ENCODE peak calls at places on chromosomes 13 and 19, in eight cellular contexts. One of them, this sample, is unnamed.
A peak's percentile ranks its signal among the peaks of the same experiment; 100 is the strongest.

GRCh38 chr13:94345374-94346195 is 133.9 kb downstream of the DCT start:
- DNase-seq in tibial artery: no peak
- DNase-seq in endodermal cell: no peak
- DNase-seq in GM23248: peak; percentile 27
- DNase-seq in adrenal gland: no peak
- DNase-seq in H1: no peak
- DNase-seq in left ventricle myocardium inferior: no peak
- DNase-seq in colonic mucosa: no peak
- DNase-seq in this sample: peak; percentile 58

GRCh38 chr19:30565680-30566079 is 193.5 kb downstream of the ZNF536 start:
- DNase-seq in adrenal gland: no peak
- DNase-seq in H1: no peak
- DNase-seq in GM23248: no peak
- DNase-seq in colonic mucosa: no peak
- DNase-seq in left ventricle myocardium inferior: no peak
- DNase-seq in tibial artery: no peak
- DNase-seq in endodermal cell: peak; percentile 36
- DNase-seq in this sample: no peak

GRCh38 chr19:50377051-50377441 is 789 bp downstream of the NR1H2 start:
- DNase-seq in left ventricle myocardium inferior: no peak
- DNase-seq in endodermal cell: peak; percentile 90
- DNase-seq in colonic mucosa: peak; percentile 65
- DNase-seq in GM23248: peak; percentile 36
- DNase-seq in adrenal gland: no peak
- DNase-seq in H1: no peak
- DNase-seq in tibial artery: peak; percentile 69
- DNase-seq in this sample: no peak

GRCh38 chr13:26895808-26896466 is 135.4 kb upstream of the GPR12 start:
- DNase-seq in colonic mucosa: no peak
- DNase-seq in adrenal gland: peak; percentile 20
- DNase-seq in tibial artery: no peak
- DNase-seq in H1: no peak
- DNase-seq in GM23248: no peak
- DNase-seq in endodermal cell: no peak
- DNase-seq in left ventricle myocardium inferior: no peak
- DNase-seq in this sample: no peak

GRCh38 chr19:18995804-18996241 is 37.5 kb downstream of the SUGP2 start:
- DNase-seq in tibial artery: no peak
- DNase-seq in GM23248: peak; percentile 98
- DNase-seq in left ventricle myocardium inferior: peak; percentile 64
- DNase-seq in colonic mucosa: peak; percentile 40
- DNase-seq in adrenal gland: no peak
- DNase-seq in endodermal cell: peak; percentile 90
- DNase-seq in H1: peak; percentile 47
- DNase-seq in this sample: no peak

GRCh38 chr13:113146750-113147149 is 11.7 kb upstream of the PROZ start:
- DNase-seq in colonic mucosa: no peak
- DNase-seq in H1: no peak
- DNase-seq in endodermal cell: peak; percentile 33
- DNase-seq in GM23248: no peak
- DNase-seq in adrenal gland: no peak
- DNase-seq in left ventricle myocardium inferior: no peak
- DNase-seq in tibial artery: no peak
- DNase-seq in this sample: no peak

GRCh38 chr19:12792048-12792852 is 964 bp downstream of the JUNB start:
- DNase-seq in colonic mucosa: peak; percentile 78
- DNase-seq in tibial artery: peak; percentile 82
- DNase-seq in endodermal cell: peak; percentile 91
- DNase-seq in GM23248: peak; percentile 77
- DNase-seq in H1: no peak
- DNase-seq in adrenal gland: peak; percentile 79
- DNase-seq in left ventricle myocardium inferior: peak; percentile 75
- DNase-seq in this sample: no peak

GRCh38 chr19:50465986-50466771 is 10.1 kb upstream of the EMC10 start:
- DNase-seq in colonic mucosa: peak; percentile 72
- DNase-seq in tibial artery: no peak
- DNase-seq in GM23248: peak; percentile 30
- DNase-seq in adrenal gland: no peak
- DNase-seq in H1: no peak
- DNase-seq in endodermal cell: peak; percentile 92
- DNase-seq in left ventricle myocardium inferior: no peak
- DNase-seq in this sample: no peak

GRCh38 chr13:97408938-97409337 is 25.0 kb upstream of the RAP2A start:
- DNase-seq in adrenal gland: no peak
- DNase-seq in tibial artery: no peak
- DNase-seq in H1: no peak
- DNase-seq in GM23248: no peak
- DNase-seq in left ventricle myocardium inferior: no peak
- DNase-seq in endodermal cell: no peak
- DNase-seq in colonic mucosa: no peak
- DNase-seq in this sample: no peak

GRCh38 chr19:35090160-35090794 is 25.3 kb upstream of the FXYD3 start:
- DNase-seq in tibial artery: no peak
- DNase-seq in colonic mucosa: peak; percentile 68
- DNase-seq in GM23248: peak; percentile 73
- DNase-seq in adrenal gland: peak; percentile 47
- DNase-seq in endodermal cell: peak; percentile 84
- DNase-seq in H1: no peak
- DNase-seq in left ventricle myocardium inferior: no peak
- DNase-seq in this sample: no peak

GRCh38 chr13:40970803-40971202 is 48.3 kb downstream of the ELF1 start:
- DNase-seq in endodermal cell: no peak
- DNase-seq in adrenal gland: no peak
- DNase-seq in H1: no peak
- DNase-seq in colonic mucosa: no peak
- DNase-seq in GM23248: no peak
- DNase-seq in tibial artery: no peak
- DNase-seq in left ventricle myocardium inferior: no peak
- DNase-seq in this sample: no peak

GRCh38 chr13:40968416-40969000 is 50.6 kb downstream of the ELF1 start:
- DNase-seq in adrenal gland: no peak
- DNase-seq in tibial artery: no peak
- DNase-seq in endodermal cell: no peak
- DNase-seq in H1: no peak
- DNase-seq in colonic mucosa: no peak
- DNase-seq in GM23248: peak; percentile 13
- DNase-seq in left ventricle myocardium inferior: no peak
- DNase-seq in this sample: no peak

GRCh38 chr13:40966298-40966697 is 52.8 kb downstream of the ELF1 start:
- DNase-seq in H1: no peak
- DNase-seq in tibial artery: no peak
- DNase-seq in endodermal cell: no peak
- DNase-seq in adrenal gland: no peak
- DNase-seq in GM23248: no peak
- DNase-seq in left ventricle myocardium inferior: no peak
- DNase-seq in colonic mucosa: no peak
- DNase-seq in this sample: no peak

GRCh38 chr13:40971321-40971720 is 47.8 kb downstream of the ELF1 start:
- DNase-seq in colonic mucosa: no peak
- DNase-seq in left ventricle myocardium inferior: no peak
- DNase-seq in GM23248: no peak
- DNase-seq in tibial artery: no peak
- DNase-seq in endodermal cell: no peak
- DNase-seq in adrenal gland: no peak
- DNase-seq in H1: no peak
- DNase-seq in this sample: no peak

GRCh38 chr13:40969169-40969901 is 49.8 kb downstream of the ELF1 start:
- DNase-seq in left ventricle myocardium inferior: no peak
- DNase-seq in GM23248: no peak
- DNase-seq in endodermal cell: no peak
- DNase-seq in adrenal gland: no peak
- DNase-seq in tibial artery: no peak
- DNase-seq in H1: no peak
- DNase-seq in colonic mucosa: no peak
- DNase-seq in this sample: no peak
- H3K27ac ChIP-seq in left ventricle myocardium inferior: no peak overlapping the region
- H3K27ac ChIP-seq in GM23248: no peak overlapping the region
- H3K27ac ChIP-seq in endodermal cell: no peak overlapping the region
- H3K27ac ChIP-seq in adrenal gland: no peak overlapping the region
- H3K27ac ChIP-seq in tibial artery: no peak overlapping the region
- H3K27ac ChIP-seq in H1: no peak overlapping the region
- H3K27ac ChIP-seq in colonic mucosa: no peak overlapping the region
- H3K27ac ChIP-seq in this sample: no peak overlapping the region

GRCh38 chr13:74870865-74871264 is 611.1 kb downstream of the TBC1D4 start:
- DNase-seq in endodermal cell: no peak
- DNase-seq in H1: no peak
- DNase-seq in tibial artery: no peak
- DNase-seq in GM23248: peak; percentile 43
- DNase-seq in adrenal gland: no peak
- DNase-seq in left ventricle myocardium inferior: no peak
- DNase-seq in colonic mucosa: no peak
- DNase-seq in this sample: peak; percentile 54

GRCh38 chr13:74867460-74867859 is 614.5 kb downstream of the TBC1D4 start:
- DNase-seq in tibial artery: no peak
- DNase-seq in GM23248: peak; percentile 17
- DNase-seq in H1: no peak
- DNase-seq in colonic mucosa: no peak
- DNase-seq in endodermal cell: no peak
- DNase-seq in adrenal gland: no peak
- DNase-seq in left ventricle myocardium inferior: no peak
- DNase-seq in this sample: peak; percentile 62

GRCh38 chr13:74868044-74868443 is 613.9 kb downstream of the TBC1D4 start:
- DNase-seq in H1: no peak
- DNase-seq in endodermal cell: no peak
- DNase-seq in colonic mucosa: no peak
- DNase-seq in GM23248: peak; percentile 61
- DNase-seq in adrenal gland: no peak
- DNase-seq in tibial artery: no peak
- DNase-seq in left ventricle myocardium inferior: no peak
- DNase-seq in this sample: no peak

GRCh38 chr13:74871671-74872070 is 610.3 kb downstream of the TBC1D4 start:
- DNase-seq in tibial artery: no peak
- DNase-seq in colonic mucosa: no peak
- DNase-seq in endodermal cell: no peak
- DNase-seq in H1: no peak
- DNase-seq in left ventricle myocardium inferior: no peak
- DNase-seq in adrenal gland: no peak
- DNase-seq in GM23248: no peak
- DNase-seq in this sample: no peak

DNA sequence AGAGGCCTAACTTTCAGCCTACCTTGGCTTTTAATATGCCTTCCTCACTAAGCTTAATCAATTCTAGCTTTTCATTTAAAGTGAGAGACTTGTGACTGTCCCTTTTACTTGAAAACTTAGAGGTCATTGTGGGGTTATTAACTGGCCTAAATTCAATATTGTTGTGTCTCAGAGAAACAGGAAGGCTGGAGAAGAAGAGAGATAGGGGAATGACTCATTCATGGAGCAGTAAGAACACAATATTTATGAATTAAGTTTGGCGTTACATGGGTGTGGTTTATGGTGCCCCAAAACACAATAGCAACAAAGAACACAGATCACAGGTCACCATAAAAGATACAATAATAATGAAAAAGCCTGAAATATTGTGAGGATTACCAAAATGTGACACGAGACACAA is 612.1 kb downstream of the TBC1D4 start:
- DNase-seq in adrenal gland: no peak
- DNase-seq in GM23248: peak; percentile 10
- DNase-seq in tibial artery: no peak
- DNase-seq in endodermal cell: no peak
- DNase-seq in left ventricle myocardium inferior: no peak
- DNase-seq in H1: no peak
- DNase-seq in colonic mucosa: no peak
- DNase-seq in this sample: no peak
- H3K27ac ChIP-seq in adrenal gland: no peak overlapping the region
- H3K27ac ChIP-seq in GM23248: no peak overlapping the region
- H3K27ac ChIP-seq in tibial artery: no peak overlapping the region
- H3K27ac ChIP-seq in endodermal cell: no peak overlapping the region
- H3K27ac ChIP-seq in left ventricle myocardium inferior: no peak overlapping the region
- H3K27ac ChIP-seq in H1: no peak overlapping the region
- H3K27ac ChIP-seq in colonic mucosa: no peak overlapping the region
- H3K27ac ChIP-seq in this sample: peak overlapping the region; percentile 46

GRCh38 chr13:82720961-82721360 is 1161.3 kb downstream of the SLITRK1 start:
- DNase-seq in adrenal gland: no peak
- DNase-seq in H1: no peak
- DNase-seq in colonic mucosa: no peak
- DNase-seq in GM23248: no peak
- DNase-seq in left ventricle myocardium inferior: no peak
- DNase-seq in tibial artery: no peak
- DNase-seq in endodermal cell: no peak
- DNase-seq in this sample: no peak
- H3K27ac ChIP-seq in adrenal gland: no peak overlapping the region
- H3K27ac ChIP-seq in H1: no peak overlapping the region
- H3K27ac ChIP-seq in colonic mucosa: no peak overlapping the region
- H3K27ac ChIP-seq in GM23248: no peak overlapping the region
- H3K27ac ChIP-seq in left ventricle myocardium inferior: no peak overlapping the region
- H3K27ac ChIP-seq in tibial artery: no peak overlapping the region
- H3K27ac ChIP-seq in endodermal cell: no peak overlapping the region
- H3K27ac ChIP-seq in this sample: no peak overlapping the region

GRCh38 chr13:40626977-40627376 is 39.5 kb downstream of the FOXO1 start:
- DNase-seq in endodermal cell: no peak
- DNase-seq in H1: no peak
- DNase-seq in tibial artery: no peak
- DNase-seq in GM23248: no peak
- DNase-seq in left ventricle myocardium inferior: no peak
- DNase-seq in colonic mucosa: no peak
- DNase-seq in adrenal gland: no peak
- DNase-seq in this sample: no peak

GRCh38 chr13:40622761-40623160 is 43.7 kb downstream of the FOXO1 start:
- DNase-seq in GM23248: no peak
- DNase-seq in adrenal gland: no peak
- DNase-seq in endodermal cell: no peak
- DNase-seq in colonic mucosa: no peak
- DNase-seq in tibial artery: no peak
- DNase-seq in H1: no peak
- DNase-seq in left ventricle myocardium inferior: no peak
- DNase-seq in this sample: no peak

GRCh38 chr13:40626566-40626965 is 39.9 kb downstream of the FOXO1 start:
- DNase-seq in GM23248: no peak
- DNase-seq in left ventricle myocardium inferior: no peak
- DNase-seq in adrenal gland: no peak
- DNase-seq in tibial artery: no peak
- DNase-seq in H1: no peak
- DNase-seq in endodermal cell: no peak
- DNase-seq in colonic mucosa: no peak
- DNase-seq in this sample: no peak

GRCh38 chr13:40622246-40622645 is 44.2 kb downstream of the FOXO1 start:
- DNase-seq in colonic mucosa: no peak
- DNase-seq in adrenal gland: no peak
- DNase-seq in endodermal cell: no peak
- DNase-seq in GM23248: no peak
- DNase-seq in left ventricle myocardium inferior: no peak
- DNase-seq in tibial artery: no peak
- DNase-seq in H1: no peak
- DNase-seq in this sample: no peak

GRCh38 chr13:40624338-40624737 is 42.1 kb downstream of the FOXO1 start:
- DNase-seq in adrenal gland: no peak
- DNase-seq in H1: no peak
- DNase-seq in GM23248: peak; percentile 43
- DNase-seq in colonic mucosa: no peak
- DNase-seq in tibial artery: no peak
- DNase-seq in endodermal cell: no peak
- DNase-seq in left ventricle myocardium inferior: no peak
- DNase-seq in this sample: no peak
- H3K27ac ChIP-seq in adrenal gland: no peak overlapping the region
- H3K27ac ChIP-seq in H1: no peak overlapping the region
- H3K27ac ChIP-seq in GM23248: no peak overlapping the region
- H3K27ac ChIP-seq in colonic mucosa: no peak overlapping the region
- H3K27ac ChIP-seq in tibial artery: no peak overlapping the region
- H3K27ac ChIP-seq in endodermal cell: no peak overlapping the region
- H3K27ac ChIP-seq in left ventricle myocardium inferior: no peak overlapping the region
- H3K27ac ChIP-seq in this sample: no peak overlapping the region

GRCh38 chr13:110216403-110217041 is 90.4 kb downstream of the COL4A1 start:
- DNase-seq in colonic mucosa: no peak
- DNase-seq in left ventricle myocardium inferior: no peak
- DNase-seq in tibial artery: peak; percentile 84
- DNase-seq in adrenal gland: peak; percentile 39
- DNase-seq in endodermal cell: no peak
- DNase-seq in H1: no peak
- DNase-seq in GM23248: peak; percentile 77
- DNase-seq in this sample: no peak
- H3K27ac ChIP-seq in colonic mucosa: no peak overlapping the region
- H3K27ac ChIP-seq in left ventricle myocardium inferior: peak overlapping the region; percentile 66
- H3K27ac ChIP-seq in tibial artery: peak overlapping the region; percentile 78
- H3K27ac ChIP-seq in adrenal gland: peak overlapping the region; percentile 52
- H3K27ac ChIP-seq in endodermal cell: no peak overlapping the region
- H3K27ac ChIP-seq in H1: no peak overlapping the region
- H3K27ac ChIP-seq in GM23248: peak overlapping the region; percentile 60
- H3K27ac ChIP-seq in this sample: no peak overlapping the region

This sample was measured in epithelial cell of prostate.